ENCODE peak calls at places on chromosome 5, in nine cellular contexts. S is adrenal gland, Z is GM12865, V is mucosa of descending colon, N is lung, E is kidney epithelial cell, A is WERI-Rb-1, W is cardiac fibroblast, I is lower lobe of right lung. G is an unnamed sample.

GRCh38 chr5:72121753-72122445 is 14.6 kb downstream of the MAP1B start:
- DNase-seq in S (no peak), Z (no peak), V (no peak), N (no peak), E (no peak), A (no peak), W (no peak), I (no peak), G (no peak)

GRCh38 chr5:112637343-112637742 is 100.3 kb upstream of the APC start:
- DNase-seq in S (peak), Z (no peak), V (no peak), N (no peak), E (no peak), A (no peak), W (peak), I (no peak), G (no peak)

GRCh38 chr5:9479361-9479760 is 66.5 kb downstream of the SEMA5A start:
- DNase-seq in S (no peak), Z (no peak), V (no peak), N (no peak), E (no peak), A (no peak), W (peak), I (no peak), G (no peak)

GRCh38 chr5:12023614-12024241 is 119.5 kb upstream of the CTNND2 start:
- DNase-seq in S (no peak), Z (peak), V (no peak), N (no peak), E (no peak), A (peak), W (peak), I (no peak), G (peak)

GRCh38 chr5:173201636-173202265 is 33.3 kb downstream of the NKX2-5 start:
- DNase-seq in S (peak), Z (no peak), V (no peak), N (no peak), E (peak), A (no peak), W (peak), I (no peak), G (no peak)

GRCh38 chr5:2756764-2757163 is 5.3 kb upstream of the IRX2 start:
- DNase-seq in S (no peak), Z (no peak), V (no peak), N (no peak), E (no peak), A (no peak), W (no peak), I (no peak), G (no peak)

GRCh38 chr5:35285011-35285410 is 54.7 kb upstream of the PRLR start:
- DNase-seq in S (no peak), Z (no peak), V (no peak), N (no peak), E (no peak), A (no peak), W (peak), I (no peak), G (no peak)

GRCh38 chr5:32042571-32042970 is 131.5 kb downstream of the GOLPH3 start:
- DNase-seq in S (no peak), Z (no peak), V (no peak), N (no peak), E (no peak), A (no peak), W (no peak), I (no peak), G (no peak)

GRCh38 chr5:10519729-10520128 is 44.1 kb upstream of the ANKRD33B start:
- DNase-seq in S (no peak), Z (peak), V (no peak), N (no peak), E (no peak), A (no peak), W (no peak), I (no peak), G (no peak)

GRCh38 chr5:171272996-171273970 is 35.8 kb upstream of the TLX3 start:
- DNase-seq in S (no peak), Z (peak), V (no peak), N (no peak), E (peak), A (peak), W (peak), I (no peak), G (no peak)

GRCh38 chr5:106875591-106876297 is 795.0 kb downstream of the EFNA5 start:
- DNase-seq in S (peak), Z (peak), V (no peak), N (peak), E (no peak), A (peak), W (peak), I (no peak), G (peak)

GRCh38 chr5:154829589-154830218 is 20.7 kb downstream of the FAXDC2 start:
- DNase-seq in S (no peak), Z (no peak), V (peak), N (peak), E (peak), A (no peak), W (no peak), I (peak), G (no peak)

GRCh38 chr5:107329850-107330249 is 340.9 kb downstream of the EFNA5 start:
- DNase-seq in S (no peak), Z (peak), V (no peak), N (no peak), E (no peak), A (no peak), W (no peak), I (no peak), G (no peak)

GRCh38 chr5:109656829-109657228 is 32.9 kb upstream of the MAN2A1 start:
- DNase-seq in S (peak), Z (peak), V (peak), N (peak), E (peak), A (no peak), W (peak), I (peak), G (no peak)

GRCh38 chr5:109196486-109196885 is 213.3 kb downstream of the PJA2 start:
- DNase-seq in S (no peak), Z (no peak), V (no peak), N (no peak), E (no peak), A (no peak), W (no peak), I (no peak), G (no peak)

GRCh38 chr5:123582570-123583293 is 70.8 kb downstream of the CSNK1G3 start:
- DNase-seq in S (no peak), Z (no peak), V (no peak), N (no peak), E (no peak), A (no peak), W (no peak), I (no peak), G (no peak)

GRCh38 chr5:93603711-93604118 is 20.7 kb downstream of the NR2F1 start:
- DNase-seq in S (no peak), Z (no peak), V (no peak), N (no peak), E (no peak), A (peak), W (no peak), I (no peak), G (no peak)
- H3K4me3 ChIP-seq in S (peak), Z (no peak), V (no peak), N (peak), E (peak), A (peak), W (no peak), I (peak), G (no peak)

DNA sequence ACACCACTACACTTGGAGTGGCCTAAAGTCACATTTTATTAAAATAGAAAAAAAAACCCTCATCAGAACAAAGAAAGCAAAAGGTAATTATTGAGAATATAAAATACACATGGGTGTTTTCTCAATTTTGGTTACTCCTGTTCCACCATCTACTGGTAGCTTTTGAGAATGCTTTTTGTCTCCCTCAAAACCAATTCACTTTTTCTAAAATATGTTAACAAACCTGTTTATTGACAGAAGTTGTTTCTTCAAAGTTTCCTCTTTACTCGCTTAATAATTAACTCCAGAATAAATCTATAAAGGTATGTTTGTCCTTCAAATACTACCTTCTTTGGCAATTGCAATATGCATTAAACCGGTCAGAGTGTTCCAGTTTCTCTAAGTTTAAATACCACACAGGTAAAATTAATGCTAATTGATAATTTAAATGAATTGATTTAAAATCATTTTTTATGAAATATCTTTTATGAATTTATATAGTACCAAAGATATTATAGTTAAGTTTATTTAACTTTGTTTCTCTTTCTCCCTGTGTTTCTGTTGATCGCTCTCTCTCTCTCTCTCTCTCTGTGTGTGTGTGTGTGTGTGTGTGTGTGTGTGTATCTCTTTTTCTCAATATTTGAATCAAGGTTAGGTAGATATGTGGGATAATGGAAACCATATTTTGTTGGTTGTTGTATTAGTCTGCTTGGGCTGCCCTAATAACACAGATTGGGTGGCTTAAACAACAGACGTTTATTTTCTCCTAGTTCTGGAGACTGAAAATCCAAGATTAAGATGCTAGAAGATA is 487.4 kb downstream of the PRDM9 start:
- DNase-seq in S (no peak), Z (no peak), V (no peak), N (no peak), E (no peak), A (no peak), W (no peak), I (no peak), G (no peak)
- TF ChIP-seq CTCF in S (no peak), Z (no peak), V (no peak), N (no peak), E (peak), A (peak), W (no peak), I (peak), G (no peak)

DNA sequence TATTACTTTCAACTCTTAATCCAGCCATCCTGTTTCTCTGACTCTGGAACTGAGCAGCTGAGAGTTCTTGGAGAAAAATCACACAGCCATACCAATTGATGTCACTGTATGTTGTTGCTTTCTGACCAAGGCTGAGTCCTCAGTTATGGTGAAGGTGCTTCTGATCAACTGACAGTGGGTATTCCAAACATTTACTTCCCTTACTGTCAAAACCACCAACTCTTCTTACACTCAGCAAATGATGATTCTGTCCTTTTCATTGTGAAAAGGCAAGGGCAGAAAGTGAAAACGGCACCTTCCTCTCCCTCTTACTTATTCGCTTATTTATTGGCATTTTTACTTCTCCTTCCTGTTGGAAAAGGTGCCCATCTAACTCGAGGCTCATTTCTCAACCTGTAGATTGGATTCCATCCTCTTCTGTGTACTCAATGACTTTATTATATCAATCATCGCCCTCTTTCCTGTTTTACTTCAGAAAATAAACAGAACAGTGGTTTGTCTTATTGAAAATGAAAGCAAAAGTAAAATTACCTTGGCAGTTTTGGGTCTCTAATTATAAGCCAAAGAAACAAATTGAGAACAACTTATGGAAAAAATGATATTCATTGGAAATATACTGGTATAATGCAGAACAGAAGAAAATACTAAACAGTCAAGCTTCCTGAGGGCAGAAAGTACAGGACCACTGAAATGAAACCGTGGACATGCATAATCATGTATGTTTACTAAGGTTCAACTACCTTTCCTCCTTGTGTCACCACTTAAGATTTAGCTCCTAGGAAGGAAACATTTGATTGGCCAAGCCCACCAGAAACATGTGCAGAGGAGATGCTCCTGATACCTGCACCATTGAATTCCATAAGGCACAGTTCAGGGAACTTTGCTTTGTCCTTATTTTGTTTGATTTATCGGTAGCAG is 104.5 kb upstream of the CHD1 start:
- DNase-seq in S (no peak), Z (no peak), V (no peak), N (no peak), E (no peak), A (no peak), W (peak), I (no peak), G (no peak)
- H3K4me3 ChIP-seq in S (no peak), Z (peak), V (no peak), N (peak), E (no peak), A (no peak), W (no peak), I (peak), G (peak)

GRCh38 chr5:138536665-138537315 is 6.2 kb downstream of the ETF1 start:
- DNase-seq in S (no peak), Z (no peak), V (no peak), N (no peak), E (no peak), A (no peak), W (peak), I (no peak), G (no peak)
- TF ChIP-seq CTCF in S (peak), Z (peak), V (no peak), N (no peak), E (peak), A (peak), W (peak), I (peak), G (peak)

DNA sequence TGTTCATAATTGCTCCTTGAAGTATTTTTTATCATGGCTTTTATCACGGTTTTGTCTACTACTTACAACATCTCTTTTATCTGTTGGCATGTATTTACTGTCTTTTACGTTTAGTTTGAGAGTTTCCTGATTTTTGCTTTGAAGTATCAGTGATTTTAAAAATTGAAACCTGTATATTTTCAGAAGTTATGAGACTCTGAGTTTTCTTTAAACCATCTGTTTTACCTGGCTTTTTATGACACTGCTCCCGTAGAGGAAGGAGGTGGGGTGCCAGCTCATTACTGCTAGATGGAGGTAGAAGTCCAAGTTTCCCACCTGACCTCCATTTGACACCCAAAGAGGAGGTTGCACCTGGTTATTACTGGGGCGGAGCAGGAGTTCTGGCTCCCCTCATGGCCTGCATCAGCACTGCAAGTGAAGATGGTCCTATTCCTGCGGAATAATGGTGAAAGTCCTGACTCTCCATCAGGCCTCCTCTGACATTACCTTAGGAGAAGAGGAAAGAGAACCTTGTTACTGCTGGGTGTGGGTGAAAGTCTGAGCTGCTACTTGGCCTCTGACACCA is 10.0 kb upstream of the ZNF131 start:
- DNase-seq in S (no peak), Z (peak), V (no peak), N (no peak), E (no peak), A (peak), W (no peak), I (no peak), G (no peak)
- H3K4me3 ChIP-seq in S (no peak), Z (no peak), V (no peak), N (no peak), E (no peak), A (no peak), W (no peak), I (no peak), G (no peak)

GRCh38 chr5:85168474-85168873 is 783.8 kb upstream of the EDIL3 start:
- DNase-seq in S (no peak), Z (no peak), V (no peak), N (no peak), E (no peak), A (no peak), W (no peak), I (no peak), G (no peak)

GRCh38 chr5:85170183-85170582 is 785.5 kb upstream of the EDIL3 start:
- DNase-seq in S (no peak), Z (peak), V (no peak), N (no peak), E (no peak), A (no peak), W (no peak), I (no peak), G (no peak)
- TF ChIP-seq CTCF in S (no peak), Z (no peak), V (no peak), N (no peak), E (no peak), A (no peak), W (no peak), I (no peak), G (no peak)

DNA sequence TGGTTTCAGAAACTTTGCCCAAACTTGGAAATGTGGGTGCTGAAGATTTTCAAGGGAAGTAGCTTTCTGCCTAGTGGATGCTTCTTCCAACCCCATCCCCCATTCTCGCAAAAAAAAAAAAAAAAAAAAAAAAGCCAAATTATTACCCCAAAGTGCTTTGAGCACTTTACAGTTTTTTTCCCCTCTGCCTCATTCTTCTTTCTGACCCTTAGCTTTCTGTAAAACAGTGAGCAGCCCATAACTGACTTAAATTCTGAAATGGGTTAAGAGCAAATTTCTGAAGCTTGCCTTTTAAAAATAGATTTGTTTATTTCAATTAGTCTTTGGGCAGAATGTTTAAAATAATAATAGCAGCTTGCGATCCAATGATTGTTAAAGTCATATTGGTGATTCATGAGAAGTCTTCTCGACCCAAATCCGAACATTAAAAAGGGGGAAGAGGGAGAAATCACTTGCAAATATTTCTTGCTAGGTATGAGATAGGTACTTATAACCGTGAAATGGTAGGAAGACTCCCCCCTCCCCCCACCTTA is 991 bp downstream of the FST start:
- DNase-seq in S (no peak), Z (no peak), V (no peak), N (no peak), E (no peak), A (no peak), W (peak), I (no peak), G (no peak)
- H3K4me3 ChIP-seq in S (peak), Z (peak), V (no peak), N (peak), E (peak), A (no peak), W (peak), I (peak), G (peak)

GRCh38 chr5:143166080-143166479 is 237.4 kb downstream of the NR3C1 start:
- DNase-seq in S (no peak), Z (no peak), V (no peak), N (no peak), E (no peak), A (no peak), W (no peak), I (no peak), G (no peak)
- TF ChIP-seq CTCF in S (no peak), Z (no peak), V (no peak), N (no peak), E (no peak), A (no peak), W (no peak), I (no peak), G (no peak)